ENCODE peak calls at places on chromosomes 5 and 9, in five cellular contexts. Y, Z, O, E and L are unnamed samples.
A peak's percentile ranks its signal among the peaks of the same experiment; 100 is the strongest.

GRCh38 chr5:135429326-135429725 is 17.8 kb downstream of the DCANP1 start:
- DNase-seq in O (no peak), E (no peak), Y (no peak), Z (peak; percentile 67), L (no peak)

GRCh38 chr9:121819511-121820231 is 168.2 kb downstream of the DAB2IP start:
- DNase-seq in Y (no peak), O (no peak), Z (no peak), E (no peak), L (peak; percentile 63)

GRCh38 chr5:105057893-105058292 is 1495.3 kb upstream of the NUDT12 start:
- DNase-seq in O (no peak), Z (no peak), E (no peak), Y (no peak), L (no peak)

GRCh38 chr9:26243298-26243697 is 565.1 kb upstream of the TUSC1 start:
- DNase-seq in Z (no peak), Y (no peak), E (no peak), O (no peak), L (no peak)

GRCh38 chr9:105431413-105432246 is 16.2 kb upstream of the FSD1L start:
- DNase-seq in O (no peak), Z (no peak), E (no peak), Y (no peak), L (no peak)

GRCh38 chr9:127783111-127783621 is 2.7 kb upstream of the CDK9 start:
- DNase-seq in E (no peak), Y (peak; percentile 57), Z (peak; percentile 54), O (no peak), L (no peak)

GRCh38 chr5:1864896-1865440 is 17.8 kb downstream of the IRX4 start:
- DNase-seq in O (no peak), Y (no peak), E (no peak), Z (no peak), L (no peak)

GRCh38 chr5:172801184-172801671 is 30.2 kb upstream of the DUSP1 start:
- DNase-seq in Y (no peak), Z (no peak), E (no peak), O (peak; percentile 70), L (no peak)

GRCh38 chr5:133581918-133582317 is 30.4 kb downstream of the FSTL4 start:
- DNase-seq in E (no peak), Y (no peak), O (no peak), Z (no peak), L (no peak)

GRCh38 chr5:157072508-157072907 is 13.6 kb upstream of the HAVCR1 start:
- DNase-seq in O (no peak), E (no peak), Y (no peak), Z (no peak), L (no peak)

GRCh38 chr9:95938724-95939123 is 63.2 kb downstream of the ERCC6L2 start:
- DNase-seq in O (no peak), Y (no peak), Z (no peak), E (no peak), L (no peak)

GRCh38 chr9:75109210-75109839 is 21.0 kb downstream of the OSTF1 start:
- DNase-seq in Y (no peak), O (no peak), Z (no peak), E (no peak), L (no peak)

GRCh38 chr5:170269579-170269978 is 28.0 kb downstream of the LCP2 start:
- DNase-seq in Z (no peak), Y (no peak), E (no peak), O (no peak), L (no peak)

GRCh38 chr9:69307446-69308216 is 17.4 kb upstream of the ENTREP1 start:
- DNase-seq in Y (no peak), Z (no peak), E (no peak), O (no peak), L (no peak)

GRCh38 chr5:69491838-69492390 is 676 bp upstream of the OCLN start:
- DNase-seq in O (no peak), Z (no peak), E (no peak), Y (no peak), L (no peak)

GRCh38 chr5:177297922-177298321 is 5.6 kb downstream of the RAB24 start:
- DNase-seq in O (no peak), E (no peak), Y (no peak), Z (no peak), L (no peak)

GRCh38 chr9:16688814-16689213 is 181.7 kb downstream of the BNC2 start:
- DNase-seq in Z (no peak), E (no peak), O (no peak), Y (no peak), L (no peak)

GRCh38 chr9:35611230-35611797 is 6.3 kb downstream of the TESK1 start:
- DNase-seq in Z (no peak), Y (peak; percentile 45), O (peak; percentile 18), E (peak; percentile 46), L (peak; percentile 54)

GRCh38 chr5:112142769-112143270 is 276.3 kb downstream of the EPB41L4A start:
- DNase-seq in O (no peak), Y (no peak), E (no peak), Z (no peak), L (no peak)

GRCh38 chr9:111965566-111966019 is 69.0 kb downstream of the UGCG start:
- DNase-seq in E (no peak), Z (no peak), Y (no peak), O (peak; percentile 83), L (no peak)

GRCh38 chr9:121694582-121694981 is 43.1 kb downstream of the DAB2IP start:
- DNase-seq in Y (no peak), O (no peak), Z (no peak), E (no peak), L (no peak)

GRCh38 chr5:105506692-105507277 is 1944.2 kb upstream of the NUDT12 start:
- DNase-seq in E (no peak), Z (no peak), Y (no peak), O (no peak), L (peak; percentile 54)

GRCh38 chr9:91790912-91791311 is 159.1 kb downstream of the ROR2 start:
- DNase-seq in O (no peak), Y (no peak), Z (no peak), E (no peak), L (no peak)

GRCh38 chr9:6078382-6079105 is 63.1 kb upstream of the RANBP6 start:
- DNase-seq in E (no peak), Y (no peak), Z (no peak), O (no peak), L (no peak)

GRCh38 chr9:106934831-106935230 is 71.9 kb downstream of the ZNF462 start:
- DNase-seq in O (no peak), Z (no peak), E (no peak), Y (no peak), L (no peak)

GRCh38 chr5:38853753-38854470 is 8.1 kb downstream of the OSMR start:
- DNase-seq in E (no peak), O (no peak), Y (no peak), Z (no peak), L (no peak)

GRCh38 chr9:84620338-84620737 is 49.2 kb upstream of the NTRK2 start:
- DNase-seq in O (no peak), E (no peak), Z (no peak), Y (no peak), L (no peak)

GRCh38 chr5:158819095-158819494 is 280.6 kb downstream of the EBF1 start:
- DNase-seq in Y (no peak), E (no peak), Z (no peak), O (no peak), L (no peak)

GRCh38 chr9:114908104-114908621 is 22.2 kb downstream of the TNFSF8 start:
- DNase-seq in Z (no peak), E (no peak), Y (no peak), O (no peak), L (no peak)

GRCh38 chr5:143698534-143698933 is 113.4 kb upstream of the HMHB1 start:
- DNase-seq in O (no peak), Z (no peak), E (no peak), Y (no peak), L (no peak)

GRCh38 chr5:82735160-82735789 is 341.9 kb downstream of the TMEM167A start:
- DNase-seq in Y (no peak), E (no peak), Z (no peak), O (no peak), L (no peak)

DNA sequence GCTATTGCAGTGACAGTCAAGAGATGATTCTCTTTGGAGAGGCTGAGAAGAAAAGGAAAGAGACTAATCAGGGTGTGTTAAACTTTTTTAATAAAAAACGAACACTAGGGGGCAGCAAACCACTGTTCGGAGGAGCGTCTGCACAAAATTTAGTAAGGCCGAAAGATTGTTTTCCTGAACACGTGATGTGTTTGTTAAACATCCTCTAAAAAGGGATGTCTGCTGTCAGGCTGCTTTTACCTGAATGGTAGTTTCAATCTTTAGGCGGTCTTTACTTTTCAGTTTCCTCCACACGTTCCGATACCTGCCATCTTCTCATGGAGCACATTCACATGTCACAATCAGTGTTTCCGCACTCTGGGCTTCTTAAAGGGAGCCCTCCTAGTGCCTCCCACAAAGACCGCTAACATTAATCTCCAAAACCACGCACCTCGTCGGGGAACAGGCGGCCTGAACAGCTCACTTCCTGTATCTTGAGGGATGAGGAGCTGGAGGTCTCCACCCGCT is 125.2 kb downstream of the GPBP1 start:
- DNase-seq in Y (no peak), E (peak; percentile 40), O (peak; percentile 60), Z (no peak), L (peak; percentile 50)
- H3K4me3 ChIP-seq in Y (no peak overlapping the region), E (no peak overlapping the region), O (no peak overlapping the region), Z (peak overlapping the region; percentile 37), L (peak overlapping the region; percentile 32)

GRCh38 chr5:149517461-149518122 is 33.6 kb downstream of the CSNK1A1 start:
- DNase-seq in Y (no peak), E (no peak), Z (no peak), O (no peak), L (no peak)

GRCh38 chr5:149514512-149514911 is 36.7 kb downstream of the CSNK1A1 start:
- DNase-seq in Z (no peak), O (no peak), E (no peak), Y (no peak), L (no peak)

GRCh38 chr5:149521739-149522373 is 29.4 kb downstream of the CSNK1A1 start:
- DNase-seq in E (no peak), O (no peak), Z (no peak), Y (no peak), L (no peak)

GRCh38 chr5:149519624-149520023 is 31.6 kb downstream of the CSNK1A1 start:
- DNase-seq in Z (no peak), Y (no peak), E (no peak), O (no peak), L (no peak)
- H3K4me1 ChIP-seq in Z (peaks cover 68% of the 10 kb centered on the region), Y (peaks cover 53% of the 10 kb centered on the region), E (peaks cover 79% of the 10 kb centered on the region), O (peaks cover 45% of the 10 kb centered on the region), L (no peaks in the 10 kb centered on the region)

DNA sequence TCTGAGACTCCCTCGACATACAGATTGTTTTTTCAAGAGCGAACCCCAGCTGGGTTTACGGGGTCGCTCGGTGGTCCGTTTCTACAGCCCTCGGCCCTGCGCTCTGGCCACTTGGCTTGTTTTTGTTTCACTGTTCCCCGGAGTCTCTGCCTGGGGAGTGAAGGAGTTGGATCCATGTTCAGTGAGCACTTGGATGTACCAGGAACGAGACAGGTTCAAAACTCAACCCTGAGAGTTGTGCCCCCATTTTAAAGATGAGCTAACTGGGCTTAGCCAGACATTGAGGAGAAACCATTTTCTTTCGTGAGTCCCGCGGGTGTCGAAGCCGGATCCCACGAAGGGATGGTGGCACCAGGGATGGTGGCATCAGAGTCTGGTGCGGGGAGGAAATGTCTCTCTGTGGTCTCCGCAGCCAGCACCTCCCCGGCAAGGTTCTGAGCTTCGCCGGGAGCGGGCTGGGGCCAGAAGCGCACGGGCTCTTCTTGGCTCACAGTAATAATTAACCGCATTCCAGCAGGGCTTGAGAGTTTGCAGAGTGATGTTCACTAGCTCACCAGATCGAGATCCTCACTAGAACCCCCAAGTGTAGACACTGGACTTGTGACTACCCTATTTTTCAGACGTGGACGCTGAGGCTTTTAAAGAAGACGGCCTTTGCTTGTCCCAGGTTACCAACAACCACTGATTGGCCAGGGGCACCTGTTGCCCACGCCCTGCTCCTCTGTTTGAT is 1.0 kb downstream of the MSX2 start:
- DNase-seq in Y (no peak), Z (no peak), E (no peak), O (no peak), L (no peak)
- H3K27me3 ChIP-seq in Y (peaks cover 5% of the 10 kb centered on the region), Z (peaks cover 100% of the 10 kb centered on the region), E (peaks cover 59% of the 10 kb centered on the region), O (peaks cover 14% of the 10 kb centered on the region), L (peaks cover 4% of the 10 kb centered on the region)

GRCh38 chr9:88746744-88747398 is 211.9 kb downstream of the NXNL2 start:
- DNase-seq in E (no peak), O (no peak), Y (no peak), Z (no peak), L (no peak)
- H3K4me3 ChIP-seq in E (no peak overlapping the region), O (no peak overlapping the region), Y (no peak overlapping the region), Z (no peak overlapping the region), L (no peak overlapping the region)